ENCODE peak calls at places on chromosomes 7 and 10, in seven cellular contexts. K is H9, T is H1, M is neuronal stem cell, H is mesendoderm, N is mesenchymal stem cell, X is trophoblast cell. I is an unnamed sample.

GRCh38 chr7:24889611-24890010 is 90.4 kb downstream of the OSBPL3 start:
- DNase-seq in K (no peak), T (no peak), M (no peak), H (no peak), N (no peak), X (no peak), I (no peak)

GRCh38 chr7:130430841-130431713 is 9.7 kb downstream of the CEP41 start:
- DNase-seq in K (no peak), T (no peak), M (no peak), H (no peak), N (peak), X (no peak), I (peak)

GRCh38 chr10:59611048-59611447 is 98.6 kb downstream of the SLC16A9 start:
- DNase-seq in K (no peak), T (no peak), M (no peak), H (no peak), N (no peak), X (peak), I (no peak)

GRCh38 chr7:155710035-155710434 is 65.6 kb downstream of the RBM33 start:
- DNase-seq in K (no peak), T (no peak), M (no peak), H (no peak), N (no peak), X (no peak), I (no peak)

GRCh38 chr10:102775201-102775972 is 31.6 kb downstream of the WBP1L start:
- DNase-seq in K (no peak), T (no peak), M (no peak), H (no peak), N (peak), X (no peak), I (peak)

GRCh38 chr10:29619273-29619672 is 15.5 kb downstream of the SVIL start:
- DNase-seq in K (no peak), T (no peak), M (no peak), H (peak), N (peak), X (no peak), I (peak)

GRCh38 chr7:27185708-27186449 is 847 bp upstream of the HOXA11 start:
- DNase-seq in K (peak), T (peak), M (no peak), H (no peak), N (peak), X (no peak), I (no peak)

GRCh38 chr7:144834516-144835165 is 1.2 kb downstream of the TPK1 start:
- DNase-seq in K (no peak), T (no peak), M (no peak), H (no peak), N (no peak), X (peak), I (no peak)

GRCh38 chr7:2710901-2711551 is 23.0 kb downstream of the AMZ1 start:
- DNase-seq in K (no peak), T (no peak), M (no peak), H (no peak), N (no peak), X (no peak), I (peak)

GRCh38 chr7:152587366-152587765 is 88.6 kb downstream of the XRCC2 start:
- DNase-seq in K (no peak), T (no peak), M (no peak), H (no peak), N (peak), X (no peak), I (no peak)

GRCh38 chr10:50919010-50919409 is 33.6 kb upstream of the A1CF start:
- DNase-seq in K (no peak), T (no peak), M (no peak), H (no peak), N (no peak), X (no peak), I (peak)

GRCh38 chr7:67805921-67806471 is 809.4 kb downstream of the TYW1 start:
- DNase-seq in K (no peak), T (no peak), M (no peak), H (no peak), N (no peak), X (no peak), I (no peak)

GRCh38 chr7:4791738-4792536 is 16.5 kb downstream of the AP5Z1 start:
- DNase-seq in K (peak), T (peak), M (peak), H (peak), N (peak), X (peak), I (peak)

GRCh38 chr10:86779267-86780017 is 23.0 kb downstream of the BMPR1A start:
- DNase-seq in K (no peak), T (no peak), M (no peak), H (no peak), N (peak), X (no peak), I (peak)

GRCh38 chr10:14409247-14409646 is 78.5 kb upstream of the FRMD4A start:
- DNase-seq in K (no peak), T (no peak), M (no peak), H (no peak), N (no peak), X (no peak), I (no peak)

GRCh38 chr7:36583318-36583717 is 141.0 kb downstream of the AOAH start:
- DNase-seq in K (no peak), T (no peak), M (no peak), H (no peak), N (peak), X (no peak), I (peak)

GRCh38 chr7:71132521-71133231 is 732 bp downstream of the GALNT17 start:
- DNase-seq in K (no peak), T (peak), M (peak), H (peak), N (no peak), X (no peak), I (no peak)

GRCh38 chr7:3230908-3231307 is 70.1 kb upstream of the SDK1 start:
- DNase-seq in K (no peak), T (no peak), M (no peak), H (no peak), N (no peak), X (no peak), I (no peak)

GRCh38 chr7:44748042-44748947 is at the start of gene ZMIZ2:
- DNase-seq in K (peak), T (peak), M (peak), H (peak), N (peak), X (peak), I (peak)

GRCh38 chr10:92387289-92387940 is 96.4 kb downstream of the MARCHF5 start:
- DNase-seq in K (peak), T (peak), M (peak), H (peak), N (peak), X (peak), I (peak)

GRCh38 chr10:14291296-14291695 is 39.4 kb downstream of the FRMD4A start:
- DNase-seq in K (no peak), T (no peak), M (no peak), H (no peak), N (no peak), X (no peak), I (no peak)

GRCh38 chr10:127125331-127125730 is 71.1 kb downstream of the INSYN2A start:
- DNase-seq in K (no peak), T (no peak), M (no peak), H (no peak), N (no peak), X (no peak), I (no peak)

GRCh38 chr7:100271716-100272537 is 35.6 kb upstream of the SPDYE3 start:
- DNase-seq in K (peak), T (peak), M (peak), H (peak), N (peak), X (peak), I (peak)

GRCh38 chr10:109895095-109895818 is 28.1 kb downstream of the XPNPEP1 start:
- DNase-seq in K (peak), T (no peak), M (no peak), H (no peak), N (peak), X (no peak), I (peak)

GRCh38 chr10:71696635-71697326 is 22.8 kb downstream of the C10orf105 start:
- DNase-seq in K (peak), T (peak), M (peak), H (peak), N (peak), X (peak), I (no peak)

GRCh38 chr7:4809091-4809591 is 33.7 kb downstream of the AP5Z1 start:
- DNase-seq in K (peak), T (no peak), M (no peak), H (no peak), N (no peak), X (no peak), I (no peak)

GRCh38 chr7:41979834-41980307 is 257.1 kb downstream of the GLI3 start:
- DNase-seq in K (peak), T (peak), M (no peak), H (peak), N (peak), X (no peak), I (peak)

GRCh38 chr10:78756604-78757442 is 311.9 kb upstream of the ZMIZ1 start:
- DNase-seq in K (no peak), T (no peak), M (no peak), H (peak), N (peak), X (peak), I (peak)

GRCh38 chr7:142413280-142414000 is 155.6 kb upstream of the PRSS58 start:
- DNase-seq in K (no peak), T (no peak), M (no peak), H (no peak), N (no peak), X (no peak), I (no peak)

GRCh38 chr7:98949336-98950044 is 71.2 kb downstream of the TRRAP start:
- DNase-seq in K (no peak), T (no peak), M (no peak), H (no peak), N (no peak), X (no peak), I (no peak)

DNA sequence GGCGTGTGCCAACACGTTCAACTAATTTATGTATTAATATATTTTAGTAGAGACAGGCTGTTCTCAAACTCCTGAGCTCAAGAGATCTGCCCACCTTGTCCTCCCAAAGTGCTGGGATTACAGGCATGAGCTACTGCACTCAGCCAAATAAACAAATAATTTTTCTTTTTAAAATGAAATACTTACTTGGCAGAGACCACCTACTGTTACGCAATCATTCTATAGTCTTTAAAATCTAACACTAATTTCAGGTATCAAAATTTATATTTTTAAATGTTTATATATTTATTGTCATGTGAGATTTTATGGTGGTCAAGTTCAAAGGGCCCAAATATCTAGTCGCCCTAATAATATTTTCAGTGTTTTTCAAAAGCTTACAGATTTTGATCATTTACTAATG is 323.3 kb downstream of the PCDH15 start:
- DNase-seq in K (no peak), T (no peak), M (no peak), H (no peak), N (no peak), X (no peak), I (no peak)
- H2AK5ac ChIP-seq in K (no peak), T (no peak), M (no peak), H (no peak), N (no peak), X (no peak), I (no peak)

GRCh38 chr7:147640821-147641220 is 949.7 kb upstream of the C7orf33 start:
- DNase-seq in K (no peak), T (no peak), M (no peak), H (no peak), N (no peak), X (no peak), I (no peak)
- H3K18ac ChIP-seq in K (no peak), T (no peak), M (no peak), H (no peak), N (no peak), X (no peak), I (no peak)

DNA sequence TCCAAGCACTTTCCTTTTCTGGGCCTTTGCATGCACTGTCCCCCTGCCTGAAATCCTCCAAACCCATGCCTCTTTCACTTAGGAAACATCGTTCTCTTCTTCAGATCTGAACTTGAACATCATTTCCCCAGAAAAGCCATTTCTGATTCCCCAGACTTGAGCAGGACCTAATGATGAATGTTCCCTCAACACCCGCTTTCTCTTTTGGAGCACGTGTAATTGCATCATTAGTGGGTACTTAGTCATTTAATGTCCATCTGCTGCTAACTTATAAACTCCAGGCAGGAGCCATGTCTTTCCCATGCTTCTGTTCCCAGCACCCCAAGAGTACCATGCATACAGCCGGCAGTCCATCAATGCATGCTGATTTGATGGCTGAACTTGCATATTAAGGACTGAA is 36.5 kb upstream of the ECHDC3 start:
- DNase-seq in K (no peak), T (no peak), M (no peak), H (no peak), N (peak), X (no peak), I (peak)
- H2AK5ac ChIP-seq in K (no peak), T (no peak), M (no peak), H (no peak), N (no peak), X (no peak), I (no peak)

DNA sequence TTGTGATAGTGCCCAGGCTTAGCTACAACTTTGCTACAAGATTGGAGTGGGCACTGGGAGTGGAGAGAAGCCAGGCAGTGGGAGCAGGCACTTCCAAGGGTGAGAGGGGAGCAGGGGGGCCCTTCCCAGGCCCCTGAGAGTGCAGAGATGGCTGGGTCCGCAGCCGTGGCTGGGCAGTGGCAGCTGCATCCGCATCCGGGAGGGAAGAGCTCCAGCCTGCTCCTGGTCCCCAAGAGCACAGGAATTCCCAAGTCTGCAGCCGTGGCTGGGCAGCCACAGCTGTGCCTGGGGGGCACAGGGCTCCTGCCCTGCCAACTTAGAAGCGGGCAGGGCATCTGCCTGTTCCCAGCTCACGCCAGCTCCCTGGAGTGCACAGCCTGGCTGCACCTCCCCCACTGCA is 124.1 kb upstream of the POM121L12 start:
- DNase-seq in K (no peak), T (no peak), M (no peak), H (no peak), N (no peak), X (no peak), I (no peak)
- H3K18ac ChIP-seq in K (no peak), T (no peak), M (no peak), H (no peak), N (no peak), X (no peak), I (no peak)

GRCh38 chr10:114565066-114565465 is 93.0 kb downstream of the ABLIM1 start:
- DNase-seq in K (no peak), T (no peak), M (no peak), H (no peak), N (no peak), X (peak), I (peak)

GRCh38 chr10:114560144-114560543 is 97.9 kb downstream of the ABLIM1 start:
- DNase-seq in K (no peak), T (no peak), M (no peak), H (no peak), N (no peak), X (no peak), I (no peak)

GRCh38 chr10:114571316-114571999 is 86.6 kb downstream of the ABLIM1 start:
- DNase-seq in K (no peak), T (no peak), M (no peak), H (peak), N (no peak), X (peak), I (no peak)

GRCh38 chr10:114561008-114561523 is 97.0 kb downstream of the ABLIM1 start:
- DNase-seq in K (no peak), T (no peak), M (no peak), H (no peak), N (no peak), X (no peak), I (no peak)

GRCh38 chr10:114566064-114566463 is 92.0 kb downstream of the ABLIM1 start:
- DNase-seq in K (no peak), T (no peak), M (no peak), H (no peak), N (no peak), X (no peak), I (no peak)
- H2AK5ac ChIP-seq in K (no peak), T (no peak), M (no peak), H (no peak), N (no peak), X (no peak), I (no peak)

GRCh38 chr7:117135553-117135891 is 182.2 kb downstream of the ST7 start:
- DNase-seq in K (no peak), T (no peak), M (no peak), H (no peak), N (no peak), X (no peak), I (no peak)

GRCh38 chr7:117134885-117135552 is 181.7 kb downstream of the ST7 start:
- DNase-seq in K (no peak), T (no peak), M (no peak), H (no peak), N (peak), X (no peak), I (peak)

GRCh38 chr7:117130262-117130661 is 177.0 kb downstream of the ST7 start:
- DNase-seq in K (no peak), T (no peak), M (no peak), H (no peak), N (no peak), X (no peak), I (no peak)

GRCh38 chr7:117132385-117133120 is 179.3 kb downstream of the ST7 start:
- DNase-seq in K (no peak), T (no peak), M (no peak), H (no peak), N (peak), X (peak), I (peak)

DNA sequence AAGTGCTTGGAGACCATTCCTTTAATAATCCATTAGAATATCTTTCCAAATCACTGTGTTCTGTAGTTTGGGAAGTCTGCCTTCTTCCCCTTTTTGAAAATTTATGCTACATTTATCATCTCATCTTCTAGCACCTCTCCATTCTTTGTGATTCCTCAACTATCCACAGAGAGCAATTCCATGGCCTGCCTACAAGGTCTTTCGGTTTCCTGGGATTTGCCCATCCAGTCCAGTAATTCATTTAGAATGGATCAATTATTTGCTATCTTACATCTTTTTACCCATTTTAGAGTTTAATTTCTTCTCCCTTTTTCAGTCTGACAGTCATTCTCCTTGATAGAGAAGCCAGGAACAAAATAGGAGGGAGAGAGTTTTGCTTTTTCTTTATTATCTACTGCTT is 179.8 kb downstream of the ST7 start:
- DNase-seq in K (no peak), T (no peak), M (no peak), H (no peak), N (no peak), X (no peak), I (no peak)
- H3K18ac ChIP-seq in K (no peak), T (no peak), M (no peak), H (no peak), N (no peak), X (no peak), I (peak)

GRCh38 chr7:88037050-88037449 is 103.0 kb downstream of the ADAM22 start:
- DNase-seq in K (no peak), T (no peak), M (no peak), H (no peak), N (no peak), X (no peak), I (no peak)
- H2AK5ac ChIP-seq in K (no peak), T (no peak), M (no peak), H (no peak), N (no peak), X (no peak), I (no peak)

I was measured in IMR-90.